ENCODE peak calls at places on chromosome 2, in six cellular contexts. Z, H, S, G, E and J are unnamed samples.

GRCh38 chr2:111701266-111701665 is 182.7 kb downstream of the ANAPC1 start:
- DNase-seq in Z (no peak), H (no peak), S (no peak), G (peak), E (no peak), J (no peak)

GRCh38 chr2:176944998-176945397 is 267.6 kb upstream of the HNRNPA3 start:
- DNase-seq in Z (no peak), H (no peak), S (no peak), G (no peak), E (no peak), J (no peak)

GRCh38 chr2:176088048-176088936 is 4.2 kb upstream of the HOXD13 start:
- DNase-seq in Z (no peak), H (peak), S (peak), G (peak), E (no peak), J (no peak)

GRCh38 chr2:25672500-25673169 is 742 bp downstream of the DTNB start:
- DNase-seq in Z (peak), H (peak), S (peak), G (peak), E (no peak), J (no peak)

GRCh38 chr2:74041726-74042125 is 57.0 kb downstream of the TET3 start:
- DNase-seq in Z (no peak), H (no peak), S (no peak), G (no peak), E (no peak), J (no peak)

GRCh38 chr2:24083567-24084385 is 858 bp downstream of the TP53I3 start:
- DNase-seq in Z (peak), H (peak), S (peak), G (no peak), E (peak), J (peak)

GRCh38 chr2:180405520-180405919 is 398.4 kb upstream of the CWC22 start:
- DNase-seq in Z (no peak), H (no peak), S (no peak), G (no peak), E (no peak), J (no peak)

GRCh38 chr2:119293254-119293653 is 69.6 kb downstream of the STEAP3 start:
- DNase-seq in Z (no peak), H (no peak), S (no peak), G (no peak), E (no peak), J (no peak)

GRCh38 chr2:241298554-241299165 is 16.8 kb downstream of the HDLBP start:
- DNase-seq in Z (no peak), H (no peak), S (no peak), G (no peak), E (no peak), J (no peak)

GRCh38 chr2:187982668-187983067 is 309.0 kb upstream of the GULP1 start:
- DNase-seq in Z (no peak), H (peak), S (no peak), G (peak), E (no peak), J (peak)

GRCh38 chr2:138712212-138712979 is 67.8 kb downstream of the NXPH2 start:
- DNase-seq in Z (no peak), H (peak), S (no peak), G (no peak), E (no peak), J (no peak)

GRCh38 chr2:71275939-71276310 is 49.0 kb upstream of the PAIP2B start:
- DNase-seq in Z (no peak), H (no peak), S (no peak), G (no peak), E (no peak), J (no peak)
- H3K4me3 ChIP-seq in Z (peak), H (peak), S (no peak), G (peak), E (no peak), J (peak)

GRCh38 chr2:157052685-157053224 is 204.8 kb upstream of the GALNT5 start:
- DNase-seq in Z (no peak), H (peak), S (no peak), G (no peak), E (peak), J (peak)
- H3K4me3 ChIP-seq in Z (no peak), H (no peak), S (no peak), G (no peak), E (no peak), J (no peak)

DNA sequence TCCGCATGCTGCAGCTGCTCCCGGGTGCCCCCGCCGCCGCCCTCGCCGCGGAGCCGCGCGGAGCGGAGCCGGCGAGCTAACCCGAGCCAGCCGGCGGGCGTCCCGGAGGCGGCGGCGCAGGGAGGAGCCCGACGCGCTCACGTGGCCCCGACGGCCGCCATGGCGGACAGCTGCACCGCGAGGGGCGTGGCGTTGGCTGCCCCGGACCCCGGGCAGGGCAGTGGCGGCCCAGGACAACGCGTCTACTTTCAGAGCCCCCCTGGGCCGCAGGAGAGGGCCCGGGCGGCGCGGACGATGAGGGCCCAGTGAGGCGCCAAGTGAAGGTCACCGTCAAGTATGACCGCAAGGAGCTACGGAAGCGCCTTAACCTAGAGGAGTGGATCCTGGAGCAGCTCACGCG is 30.0 kb upstream of the CCNYL1 start:
- DNase-seq in Z (no peak), H (no peak), S (no peak), G (no peak), E (no peak), J (no peak)
- H3K4me3 ChIP-seq in Z (no peak), H (no peak), S (no peak), G (no peak), E (no peak), J (no peak)

GRCh38 chr2:174730530-174731018 is 33.7 kb downstream of the CHRNA1 start:
- DNase-seq in Z (no peak), H (no peak), S (peak), G (no peak), E (no peak), J (no peak)
- H3K4me3 ChIP-seq in Z (peak), H (no peak), S (peak), G (no peak), E (peak), J (peak)

DNA sequence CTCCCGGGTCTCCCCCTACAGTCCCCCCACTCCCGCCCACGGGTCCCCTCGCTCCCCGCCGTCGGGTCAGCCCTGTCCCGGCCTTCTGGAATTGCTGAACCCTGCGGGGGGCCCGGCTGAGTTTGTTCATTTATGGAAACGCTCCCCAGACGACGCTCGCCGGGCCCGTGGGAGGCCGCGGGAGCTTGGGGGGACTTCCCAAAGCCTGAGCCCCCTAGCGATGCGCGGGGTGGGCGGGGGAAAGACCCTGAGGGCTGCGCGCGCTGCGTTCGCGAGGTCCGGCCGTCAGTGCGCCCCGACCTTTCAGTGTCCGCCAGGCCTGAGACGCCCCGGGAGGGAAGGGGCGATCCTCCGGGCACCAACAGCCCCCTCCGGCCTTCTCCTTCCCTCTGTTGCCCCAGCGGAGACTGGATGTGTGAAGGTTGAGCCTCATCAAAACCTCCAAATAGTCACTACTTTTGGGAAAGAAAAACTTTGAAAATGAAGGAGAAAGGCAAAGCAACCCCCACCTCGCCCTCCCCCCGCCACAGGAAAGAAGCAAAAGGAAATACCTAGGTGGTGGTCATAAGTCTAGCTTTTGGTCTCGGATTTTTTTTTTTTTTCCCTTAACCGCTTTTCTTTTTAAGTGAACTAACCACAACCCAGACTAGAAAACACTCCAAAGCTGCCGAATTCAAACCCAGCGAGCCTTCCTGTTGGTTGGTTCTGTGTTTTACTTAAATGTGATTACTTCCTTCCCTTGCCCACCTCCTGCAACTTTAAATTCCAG is 509 bp upstream of the CYS1 start:
- DNase-seq in Z (no peak), H (peak), S (peak), G (no peak), E (no peak), J (no peak)
- H3K4me3 ChIP-seq in Z (peak), H (peak), S (peak), G (no peak), E (no peak), J (peak)

GRCh38 chr2:98935777-98936132 is 270 bp downstream of the CRACDL start:
- DNase-seq in Z (no peak), H (no peak), S (no peak), G (no peak), E (no peak), J (no peak)
- H3K4me3 ChIP-seq in Z (peak), H (no peak), S (peak), G (peak), E (no peak), J (peak)

GRCh38 chr2:132977812-132978529 is 308.0 kb upstream of the LYPD1 start:
- DNase-seq in Z (no peak), H (peak), S (no peak), G (no peak), E (no peak), J (peak)
- H3K4me3 ChIP-seq in Z (no peak), H (no peak), S (no peak), G (no peak), E (no peak), J (no peak)

DNA sequence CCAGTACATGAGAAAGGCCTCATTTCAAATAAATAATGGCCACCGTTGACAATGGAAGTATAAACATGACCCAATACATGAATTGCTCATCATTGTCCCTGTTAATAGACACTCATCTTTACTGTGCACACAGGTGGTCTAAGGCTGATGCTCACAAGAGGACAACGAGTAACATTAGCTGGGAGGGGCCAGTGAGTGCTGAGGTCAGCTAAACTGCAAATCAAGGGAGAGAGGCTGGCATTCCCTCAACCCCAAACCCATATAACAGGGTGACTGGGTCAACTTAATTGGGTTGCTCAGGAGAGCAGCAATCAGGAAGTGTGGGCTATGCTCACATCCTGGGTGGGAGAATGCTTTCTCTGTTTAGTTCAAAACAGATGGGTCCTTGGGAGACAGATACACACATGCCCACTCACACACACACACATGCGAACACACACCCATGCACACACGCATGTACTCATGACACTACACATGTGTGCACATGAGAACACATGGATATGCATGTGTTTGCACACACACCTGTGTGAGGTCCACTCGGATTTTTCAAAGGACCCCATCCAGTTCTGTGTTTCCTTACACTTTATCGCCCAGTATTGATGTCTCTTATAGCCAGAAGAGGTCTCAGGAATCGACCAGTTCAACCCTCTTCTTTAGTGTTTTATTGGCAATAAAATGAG is 172.0 kb downstream of the INHBB start:
- DNase-seq in Z (no peak), H (no peak), S (no peak), G (no peak), E (no peak), J (no peak)
- H3K4me3 ChIP-seq in Z (no peak), H (no peak), S (no peak), G (no peak), E (no peak), J (no peak)

DNA sequence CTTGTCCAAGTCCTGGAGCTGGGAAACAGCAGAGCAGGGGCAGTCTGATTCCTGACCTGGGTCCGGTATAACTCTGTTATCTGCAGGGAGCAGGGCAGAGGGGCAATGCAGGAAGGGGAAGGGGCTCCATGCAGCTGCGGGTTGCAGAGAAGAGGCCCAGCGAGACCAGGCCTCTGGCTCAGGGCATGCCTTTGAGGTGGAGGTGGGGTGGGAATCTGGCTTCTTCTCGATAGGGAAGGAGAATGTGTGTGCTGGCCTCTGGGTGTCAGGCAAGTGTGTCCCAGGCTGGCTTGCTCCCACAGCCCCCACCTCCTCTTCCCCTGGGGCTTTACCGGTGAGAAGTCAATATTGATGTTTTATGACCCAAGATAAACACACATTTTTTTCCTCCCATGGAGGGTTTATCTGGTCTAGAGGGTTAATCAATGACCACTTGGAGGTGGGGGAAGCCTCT is 187.1 kb upstream of the HAAO start:
- DNase-seq in Z (no peak), H (no peak), S (no peak), G (peak), E (no peak), J (no peak)
- H3K4me3 ChIP-seq in Z (no peak), H (no peak), S (no peak), G (no peak), E (no peak), J (no peak)

GRCh38 chr2:197673606-197674005 is 1.8 kb downstream of the RFTN2 start:
- DNase-seq in Z (no peak), H (no peak), S (no peak), G (no peak), E (no peak), J (no peak)
- H3K4me3 ChIP-seq in Z (no peak), H (peak), S (peak), G (no peak), E (no peak), J (peak)